ENCODE peak calls at places on chromosomes 7 and 10, in seven cellular contexts. X is H9; S is IMR-90; F is CD4-positive, alpha-beta T cell; Z is cardiac muscle cell; G is psoas muscle; C is astrocyte. H is an unnamed sample.
A peak's percentile ranks its signal among the peaks of the same experiment; 100 is the strongest.

GRCh38 chr10:12720217-12720981 is 281.1 kb downstream of the CCDC3 start:
- DNase-seq in S (peak; percentile 97), X (no peak), C (peak; percentile 99), Z (no peak), G (peak; percentile 87), F (no peak), H (no peak)

GRCh38 chr10:67004690-67005089 is 78.9 kb downstream of the LRRTM3 start:
- DNase-seq in C (no peak), X (no peak), G (no peak), F (no peak), Z (no peak), S (no peak), H (no peak)

GRCh38 chr7:121714559-121715303 is 158.2 kb upstream of the PTPRZ1 start:
- DNase-seq in Z (peak; percentile 2), G (no peak), C (no peak), F (no peak), S (no peak), X (no peak), H (no peak)

GRCh38 chr10:92990615-92991014 is 70.0 kb upstream of the CYP26C1 start:
- DNase-seq in Z (no peak), F (no peak), C (peak; percentile 24), X (no peak), G (no peak), S (peak; percentile 55), H (no peak)

GRCh38 chr10:109928393-109928792 is 5.1 kb upstream of the XPNPEP1 start:
- DNase-seq in G (no peak), Z (no peak), S (no peak), C (no peak), F (no peak), X (no peak), H (no peak)

GRCh38 chr10:132599712-132600111 is 62.1 kb downstream of the INPP5A start:
- DNase-seq in G (no peak), X (no peak), S (no peak), Z (no peak), C (no peak), F (no peak), H (no peak)

GRCh38 chr10:115092555-115093285 is 445 bp upstream of the ATRNL1 start:
- DNase-seq in F (no peak), G (peak; percentile 29), X (peak; percentile 65), C (peak; percentile 18), Z (peak; percentile 69), S (peak; percentile 27), H (peak; percentile 60)

GRCh38 chr10:3723706-3724225 is 61.2 kb downstream of the KLF6 start:
- DNase-seq in Z (no peak), X (no peak), S (no peak), C (peak; percentile 85), F (no peak), G (no peak), H (no peak)

GRCh38 chr10:68564712-68565111 is 4.6 kb downstream of the TET1 start:
- DNase-seq in G (no peak), C (no peak), Z (no peak), X (no peak), F (no peak), S (no peak), H (no peak)

GRCh38 chr10:5563991-5564536 is 39.3 kb downstream of the CALML3 start:
- DNase-seq in G (no peak), S (peak; percentile 61), C (peak; percentile 56), Z (no peak), F (peak; percentile 69), X (no peak), H (peak; percentile 10)

GRCh38 chr7:73738220-73738611 is 386 bp downstream of the ABHD11 start:
- DNase-seq in Z (peak; percentile 60), X (peak; percentile 76), C (peak; percentile 17), G (peak; percentile 63), S (peak; percentile 25), F (peak; percentile 48), H (no peak)

GRCh38 chr7:27605689-27606269 is 56.9 kb downstream of the HIBADH start:
- DNase-seq in Z (peak; percentile 17), F (no peak), G (no peak), S (peak; percentile 52), X (no peak), C (peak; percentile 15), H (no peak)

GRCh38 chr10:75283150-75284096 is 47.7 kb upstream of the COMTD1 start:
- DNase-seq in Z (peak; percentile 65), F (no peak), X (peak; percentile 78), C (peak; percentile 84), G (no peak), S (peak; percentile 74), H (no peak)

GRCh38 chr10:72794260-72794659 is 99.3 kb upstream of the OIT3 start:
- DNase-seq in G (no peak), F (no peak), X (no peak), Z (no peak), C (no peak), S (peak; percentile 47), H (no peak)

GRCh38 chr10:132570771-132571564 is 33.4 kb downstream of the INPP5A start:
- DNase-seq in X (no peak), G (no peak), Z (no peak), S (no peak), F (no peak), C (no peak), H (no peak)

GRCh38 chr7:68865351-68865885 is 732.9 kb upstream of the AUTS2 start:
- DNase-seq in Z (no peak), F (no peak), C (peak; percentile 55), X (no peak), G (no peak), S (no peak), H (no peak)

DNA sequence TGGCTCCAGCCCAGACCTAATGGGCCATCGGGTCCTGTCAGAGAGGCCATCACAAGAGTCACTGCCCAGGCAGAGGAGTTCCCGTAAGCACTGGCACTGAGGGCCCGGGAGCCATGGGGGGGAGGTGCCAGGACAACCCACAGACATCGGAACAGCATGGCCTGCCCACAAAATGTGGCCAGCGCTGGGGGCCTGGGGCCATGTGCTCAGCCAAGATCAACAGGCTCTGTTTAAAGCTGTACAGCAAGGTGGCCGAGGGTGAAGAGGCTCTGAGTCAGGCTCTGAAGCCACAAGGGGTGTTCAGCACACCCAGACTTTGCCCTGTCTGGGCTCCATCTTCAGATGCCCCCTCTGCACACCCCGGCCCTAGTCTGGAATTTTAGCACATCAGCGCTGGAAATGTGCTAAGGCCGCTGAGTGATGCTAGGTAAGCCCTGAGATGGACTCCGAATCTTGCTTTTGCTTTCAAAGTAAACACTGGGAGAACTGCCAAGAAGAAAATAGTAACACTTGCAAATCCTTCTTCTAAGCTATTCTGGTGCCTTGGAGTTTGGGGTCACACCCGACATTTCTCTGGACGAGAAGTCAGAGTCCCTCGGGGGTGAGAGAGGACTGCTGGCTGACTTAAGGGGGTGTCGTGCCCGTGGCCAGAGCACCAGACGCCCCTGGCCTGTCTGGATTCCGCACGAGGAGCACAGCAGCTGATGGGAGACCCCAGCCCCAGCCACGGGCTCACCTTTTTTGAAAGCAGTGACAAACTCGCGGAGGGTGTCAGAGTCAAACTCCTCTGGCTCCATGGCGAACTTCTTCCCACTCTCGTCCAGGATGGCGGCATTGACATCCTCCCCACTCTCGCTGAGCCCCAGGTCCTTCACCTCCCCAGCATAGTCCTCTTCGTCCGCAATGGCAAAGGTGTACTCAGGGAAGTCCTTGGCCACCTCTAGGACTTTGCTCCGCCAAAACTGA is 23.6 kb downstream of the PDIA4 start:
- DNase-seq in X (no peak), S (no peak), G (no peak), Z (no peak), C (no peak), F (no peak), H (no peak)
- TF ChIP-seq CTCF in X (no peak), S (no peak), G (no peak), Z (no peak), C (no peak), F (no peak), H (no peak)

GRCh38 chr10:96228408-96229019 is 42.9 kb downstream of the BLNK start:
- DNase-seq in C (no peak), G (no peak), Z (no peak), S (no peak), F (no peak), X (no peak), H (no peak)

GRCh38 chr10:96222908-96223307 is 48.5 kb downstream of the BLNK start:
- DNase-seq in F (no peak), G (no peak), X (no peak), C (no peak), S (no peak), Z (no peak), H (no peak)

GRCh38 chr10:96222441-96222840 is 48.9 kb downstream of the BLNK start:
- DNase-seq in X (peak; percentile 65), S (no peak), Z (no peak), G (no peak), C (no peak), F (no peak), H (no peak)

GRCh38 chr10:96227206-96227605 is 44.2 kb downstream of the BLNK start:
- DNase-seq in X (no peak), C (no peak), S (no peak), G (no peak), F (no peak), Z (no peak), H (no peak)

GRCh38 chr10:96225119-96225518 is 46.2 kb downstream of the BLNK start:
- DNase-seq in X (no peak), C (no peak), G (peak; percentile 40), Z (no peak), F (no peak), S (no peak), H (no peak)
- TF ChIP-seq CTCF in X (no peak), C (no peak), G (no peak), Z (no peak), F (no peak), S (no peak), H (no peak)

DNA sequence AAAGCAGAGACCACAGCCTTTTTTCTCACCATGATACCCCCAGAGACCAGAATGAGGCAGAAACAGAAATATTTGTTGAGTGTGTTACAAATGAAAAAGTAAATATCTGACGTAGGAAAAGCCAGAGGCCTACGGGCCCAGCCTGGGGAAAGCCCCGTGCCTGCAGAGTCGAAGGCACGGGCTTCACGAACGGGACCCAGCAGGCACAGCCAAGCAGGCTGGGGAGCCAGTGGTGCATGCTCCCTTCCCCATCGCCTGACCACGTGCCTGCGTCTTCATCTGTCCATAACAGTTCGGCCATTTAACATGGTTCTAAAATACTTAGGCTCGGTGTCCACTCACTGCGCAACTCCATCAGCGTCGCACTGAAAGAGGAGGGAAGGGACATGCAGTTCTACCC is 50.8 kb downstream of the SLIT1 start:
- DNase-seq in X (no peak), C (no peak), Z (no peak), S (no peak), G (no peak), F (no peak), H (no peak)
- TF ChIP-seq CTCF in X (no peak), C (no peak), Z (no peak), S (no peak), G (no peak), F (no peak), H (no peak)

GRCh38 chr10:99620713-99621453 is 644 bp upstream of the SLC25A28 start:
- DNase-seq in X (peak; percentile 85), S (peak; percentile 94), F (peak; percentile 77), Z (peak; percentile 90), C (peak; percentile 87), G (peak; percentile 95), H (peak; percentile 96)
- TF ChIP-seq CTCF in X (peak; percentile 14), S (no peak), F (no peak), Z (no peak), C (no peak), G (peak; percentile 5), H (no peak)

DNA sequence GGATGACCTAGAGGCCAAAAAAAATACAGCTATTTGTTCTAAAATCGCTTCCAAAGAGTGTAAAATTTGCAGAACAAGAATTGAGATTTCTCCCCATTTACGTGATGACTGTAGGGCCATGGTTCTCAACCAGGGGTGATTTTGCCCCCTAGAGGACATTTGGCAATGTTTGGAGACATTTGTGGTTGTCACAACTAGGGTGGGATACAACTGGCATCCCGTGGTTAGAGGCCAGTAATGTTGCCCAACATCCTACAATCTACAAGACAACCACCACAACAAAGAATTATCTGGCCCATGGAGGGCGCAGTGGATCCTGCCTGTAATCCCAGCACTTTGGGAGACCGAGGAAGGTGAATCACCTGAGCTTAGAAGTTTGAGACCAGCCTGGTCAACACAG is 22.8 kb upstream of the MALSU1 start:
- DNase-seq in C (no peak), X (peak; percentile 66), F (no peak), G (no peak), S (no peak), Z (no peak), H (no peak)
- TF ChIP-seq CTCF in C (peak; percentile 16), X (peak; percentile 58), F (no peak), G (no peak), S (no peak), Z (peak; percentile 10), H (no peak)

H was measured in ovary.